ENCODE peak calls at places on chromosomes 13 and 19, in ten cellular contexts. D, B, F, V, X, O, R, G, C and T are unnamed samples.

GRCh38 chr19:8363803-8364771 is at the start of gene ANGPTL4:
- DNase-seq in X (peak), C (peak), G (peak), D (peak), F (no peak), V (peak), O (peak), R (peak), B (peak), T (peak)

GRCh38 chr13:89923731-89924130 is 1423.8 kb upstream of the MIR17HG start:
- DNase-seq in D (no peak), X (peak), G (no peak), O (no peak), R (no peak), V (peak), F (peak), C (no peak), B (no peak), T (peak)

GRCh38 chr19:38838208-38838985 is 6.8 kb upstream of the ECH1 start:
- DNase-seq in F (no peak), V (no peak), R (no peak), X (no peak), C (peak), D (no peak), G (no peak), B (no peak), O (no peak), T (peak)

GRCh38 chr19:10228925-10229324 is 2.2 kb downstream of the S1PR2 start:
- DNase-seq in B (peak), F (no peak), V (no peak), O (no peak), R (no peak), X (peak), D (peak), G (peak), C (no peak), T (peak)

GRCh38 chr13:67632590-67632989 is 402.5 kb upstream of the PCDH9 start:
- DNase-seq in V (no peak), R (no peak), X (peak), B (no peak), D (no peak), C (no peak), G (no peak), O (no peak), F (no peak), T (no peak)

GRCh38 chr19:30263719-30264440 is 108.3 kb upstream of the ZNF536 start:
- DNase-seq in X (no peak), B (no peak), G (no peak), C (no peak), V (no peak), F (no peak), R (no peak), O (no peak), D (no peak), T (no peak)

GRCh38 chr13:108326318-108326717 is 56.8 kb downstream of the TNFSF13B start:
- DNase-seq in V (no peak), D (no peak), O (no peak), B (no peak), G (no peak), F (no peak), X (peak), R (no peak), C (peak), T (no peak)

GRCh38 chr13:61045197-61045596 is 370.5 kb downstream of the PCDH20 start:
- DNase-seq in G (no peak), V (no peak), R (no peak), X (no peak), B (no peak), D (no peak), F (no peak), C (no peak), O (no peak), T (no peak)

GRCh38 chr19:7705387-7706187 is 3.7 kb upstream of the FCER2 start:
- DNase-seq in B (no peak), O (peak), G (no peak), X (no peak), F (no peak), D (no peak), V (no peak), C (peak), R (peak), T (no peak)

GRCh38 chr19:38134538-38135149 is 89.4 kb downstream of the DPF1 start:
- DNase-seq in V (peak), C (no peak), X (peak), B (peak), D (peak), O (no peak), R (no peak), F (no peak), G (no peak), T (peak)

GRCh38 chr19:11268783-11269267 is 6.5 kb upstream of the DOCK6 start:
- DNase-seq in C (peak), R (peak), F (no peak), B (no peak), V (peak), G (no peak), O (no peak), X (peak), D (no peak), T (peak)

GRCh38 chr13:111900390-111901180 is 166.4 kb upstream of the SOX1 start:
- DNase-seq in C (no peak), R (no peak), D (no peak), O (no peak), V (no peak), B (no peak), X (no peak), F (no peak), G (no peak), T (no peak)

GRCh38 chr13:109687559-109688448 is 98.6 kb downstream of the IRS2 start:
- DNase-seq in D (peak), X (no peak), F (no peak), B (no peak), V (no peak), C (no peak), G (no peak), R (no peak), O (no peak), T (no peak)

GRCh38 chr19:27774337-27774736 is 1438.6 kb downstream of the UQCRFS1 start:
- DNase-seq in O (no peak), G (peak), R (no peak), X (no peak), D (no peak), V (no peak), F (no peak), B (no peak), C (no peak), T (peak)

GRCh38 chr13:62799931-62800436 is 1384.3 kb upstream of the PCDH20 start:
- DNase-seq in B (no peak), X (no peak), R (no peak), C (no peak), G (no peak), V (no peak), F (no peak), O (no peak), D (no peak), T (no peak)

GRCh38 chr19:52270266-52270885 is 989 bp downstream of the ZNF766 start:
- DNase-seq in C (no peak), F (no peak), G (no peak), X (no peak), B (peak), R (no peak), O (no peak), V (no peak), D (peak), T (no peak)

GRCh38 chr19:46977548-46977947 is 42.1 kb upstream of the NPAS1 start:
- DNase-seq in X (no peak), R (no peak), G (no peak), F (no peak), O (no peak), D (no peak), C (peak), B (no peak), V (no peak), T (no peak)

GRCh38 chr13:76992548-76993001 is 694 bp downstream of the CLN5 start:
- DNase-seq in D (peak), C (no peak), O (peak), F (no peak), V (peak), X (peak), G (peak), R (no peak), B (peak), T (peak)

GRCh38 chr13:109145631-109146030 is 516.2 kb downstream of the MYO16 start:
- DNase-seq in C (no peak), B (peak), X (peak), O (no peak), V (peak), D (peak), R (no peak), G (peak), F (peak), T (peak)

GRCh38 chr19:42290523-42291436 is 11.2 kb upstream of the PRR19 start:
- DNase-seq in F (no peak), O (no peak), B (peak), R (no peak), D (peak), C (peak), X (no peak), G (peak), V (no peak), T (no peak)

GRCh38 chr19:11414544-11414943 is 4.6 kb downstream of the RGL3 start:
- DNase-seq in B (no peak), C (no peak), G (peak), D (no peak), O (no peak), F (no peak), R (no peak), X (no peak), V (no peak), T (no peak)

GRCh38 chr13:75749407-75749806 is 113.3 kb downstream of the LMO7 start:
- DNase-seq in G (no peak), B (no peak), X (peak), F (no peak), V (peak), C (no peak), R (no peak), O (no peak), D (peak), T (peak)

GRCh38 chr13:100881291-100881864 is 206.8 kb upstream of the TMTC4 start:
- DNase-seq in R (no peak), G (no peak), B (no peak), X (peak), C (no peak), F (no peak), O (no peak), V (no peak), D (no peak), T (no peak)

GRCh38 chr19:478236-478888 is 17.5 kb upstream of the SHC2 start:
- DNase-seq in X (no peak), G (no peak), D (no peak), R (no peak), B (no peak), O (no peak), F (no peak), C (no peak), V (no peak), T (no peak)

GRCh38 chr13:73894995-73895571 is 239.1 kb downstream of the KLF12 start:
- DNase-seq in G (no peak), R (no peak), B (no peak), C (no peak), D (no peak), V (peak), F (no peak), X (no peak), O (no peak), T (no peak)

GRCh38 chr19:43622956-43623355 is 3.5 kb upstream of the ZNF428 start:
- DNase-seq in G (no peak), B (no peak), X (no peak), C (no peak), V (no peak), O (no peak), R (no peak), F (no peak), D (no peak), T (no peak)

GRCh38 chr13:52345048-52345447 is 60.9 kb downstream of the THSD1 start:
- DNase-seq in D (no peak), F (no peak), G (no peak), V (peak), O (no peak), C (no peak), X (peak), R (no peak), B (no peak), T (no peak)

GRCh38 chr19:13670846-13671245 is 93.5 kb upstream of the MRI1 start:
- DNase-seq in B (no peak), R (no peak), G (no peak), X (no peak), V (no peak), D (no peak), O (peak), C (no peak), F (no peak), T (no peak)

GRCh38 chr19:18120127-18120526 is 22.5 kb downstream of the MAST3 start:
- DNase-seq in C (no peak), G (no peak), O (no peak), X (no peak), R (no peak), V (no peak), D (no peak), F (no peak), B (no peak), T (no peak)

GRCh38 chr19:11422163-11423068 is 3.3 kb upstream of the RGL3 start:
- DNase-seq in X (peak), F (no peak), V (no peak), G (peak), C (peak), D (peak), B (peak), R (peak), O (peak), T (no peak)

GRCh38 chr13:91817250-91817649 is 418.8 kb downstream of the GPC5 start:
- DNase-seq in G (peak), C (no peak), B (no peak), F (no peak), D (no peak), V (peak), X (peak), O (no peak), R (no peak), T (peak)

GRCh38 chr19:1470864-1471513 is 8.0 kb downstream of the C19orf25 start:
- DNase-seq in R (peak), F (no peak), V (no peak), O (no peak), D (peak), B (no peak), G (peak), C (no peak), X (no peak), T (peak)

GRCh38 chr19:49231804-49232203 is 74.2 kb downstream of the TRPM4 start:
- DNase-seq in F (no peak), D (no peak), C (no peak), O (no peak), B (no peak), X (no peak), R (no peak), G (no peak), V (no peak), T (no peak)
- H3K4me3 ChIP-seq in F (no peak), D (no peak), C (no peak), O (no peak), B (no peak), X (no peak), R (no peak), G (no peak), V (no peak), T (no peak)

GRCh38 chr19:40445006-40445312 is 824 bp upstream of the SERTAD3 start:
- DNase-seq in G (no peak), O (no peak), F (no peak), D (no peak), B (no peak), X (no peak), R (no peak), C (no peak), V (no peak), T (no peak)
- TF ChIP-seq CTCF in G (no peak), O (no peak), F (no peak), D (no peak), B (no peak), X (no peak), R (no peak), C (no peak), V (no peak), T (no peak)

GRCh38 chr13:57632276-57633140 is 964 bp downstream of the PCDH17 start:
- DNase-seq in F (no peak), D (peak), C (peak), O (no peak), R (peak), V (peak), X (peak), G (no peak), B (no peak), T (no peak)

GRCh38 chr13:57629821-57630235 is 1.7 kb upstream of the PCDH17 start:
- DNase-seq in O (peak), D (peak), F (peak), V (peak), R (peak), G (peak), B (no peak), C (peak), X (peak), T (peak)

GRCh38 chr13:57633141-57633949 is 1.8 kb downstream of the PCDH17 start:
- DNase-seq in D (peak), C (peak), B (no peak), O (no peak), R (peak), V (no peak), F (no peak), X (peak), G (no peak), T (no peak)

GRCh38 chr13:57630661-57631606 is 610 bp upstream of the PCDH17 start:
- DNase-seq in F (no peak), R (no peak), G (no peak), O (no peak), D (peak), V (peak), B (no peak), X (no peak), C (no peak), T (peak)

DNA sequence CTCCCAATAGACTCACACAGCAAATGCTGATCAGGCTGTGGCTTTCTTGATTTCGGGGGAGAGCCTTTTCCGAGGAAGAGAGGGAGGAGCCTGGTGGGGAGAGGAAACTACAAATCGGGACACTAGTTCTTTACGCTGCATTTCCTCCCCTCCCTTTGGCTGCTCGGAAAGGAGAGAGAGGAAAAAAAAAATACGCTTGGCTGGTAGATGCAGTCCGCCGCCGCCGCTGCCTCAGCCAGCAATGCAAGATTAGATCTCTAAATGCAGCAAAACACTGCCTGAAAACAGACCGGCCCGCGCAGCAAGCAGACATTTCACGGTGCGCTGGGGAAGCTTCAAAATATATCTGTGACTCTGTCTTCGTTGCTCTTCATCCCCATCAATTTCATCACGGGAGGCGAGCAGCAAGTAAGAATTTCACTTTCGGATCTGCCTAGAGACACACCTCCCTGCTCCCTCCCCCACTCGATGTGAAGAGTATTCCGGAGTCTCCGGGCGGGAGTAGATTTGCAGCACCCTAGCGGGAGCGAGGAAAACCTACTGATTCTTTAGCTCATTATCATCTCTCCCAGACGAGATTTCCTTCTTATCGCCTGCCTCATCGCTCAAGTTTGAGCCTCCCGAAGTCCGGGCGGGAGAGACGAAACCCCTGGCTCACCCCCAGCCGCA is at the start of gene PCDH17:
- DNase-seq in O (no peak), V (peak), C (peak), D (peak), G (no peak), B (no peak), X (peak), F (no peak), R (peak), T (no peak)
- H3K4me3 ChIP-seq in O (peak), V (peak), C (peak), D (peak), G (peak), B (peak), X (peak), F (peak), R (peak), T (peak)

DNA sequence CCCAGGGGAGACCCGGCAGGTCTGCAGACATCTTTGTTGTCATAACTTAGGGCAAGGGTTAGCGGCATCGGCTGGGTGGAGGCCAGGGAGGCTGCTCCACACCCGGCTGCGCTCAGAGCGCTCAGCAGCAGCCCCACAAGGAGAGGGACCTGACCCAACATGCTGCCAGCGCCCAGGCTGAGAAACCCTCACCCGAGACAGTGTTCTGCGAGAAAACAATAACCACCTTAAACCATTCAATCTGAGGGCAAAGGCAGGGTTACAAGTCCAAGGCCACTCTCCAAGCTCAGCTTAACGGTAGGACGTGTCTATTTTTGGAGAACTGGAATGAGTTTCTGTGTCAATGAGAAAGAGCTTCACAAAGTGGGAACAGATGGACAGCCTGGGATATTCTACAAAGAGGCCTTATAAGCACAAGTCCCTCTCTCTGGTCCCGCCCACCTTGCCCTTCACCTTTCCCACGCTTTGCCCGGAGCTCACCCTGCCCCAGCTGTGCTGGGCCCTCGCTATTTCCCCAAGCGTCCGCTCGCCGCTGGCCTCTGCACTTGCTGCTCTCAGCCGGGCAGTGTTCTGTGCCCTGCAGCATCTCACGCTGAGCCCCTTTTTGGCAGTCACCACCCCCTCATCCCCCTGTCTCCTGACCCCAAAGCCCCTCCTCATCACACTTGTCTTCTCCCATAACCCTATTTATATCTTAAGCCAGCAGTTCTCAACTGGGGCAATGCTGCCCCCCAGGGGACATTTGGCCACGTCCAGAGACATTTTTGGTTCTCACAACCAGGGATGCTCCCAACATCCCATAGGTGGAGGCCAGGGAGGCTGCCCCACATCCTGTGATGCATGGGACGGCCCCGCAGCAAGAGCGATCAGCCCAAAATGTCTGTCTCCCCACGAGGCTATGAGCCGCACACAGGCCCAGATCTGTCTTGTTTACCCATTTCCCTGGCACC is 17.6 kb downstream of the PPP1R12C start:
- DNase-seq in B (no peak), D (peak), V (no peak), F (no peak), O (no peak), G (peak), X (no peak), C (no peak), R (peak), T (peak)
- TF ChIP-seq CTCF in B (no peak), D (peak), V (peak), F (peak), O (no peak), G (peak), X (no peak), C (no peak), R (peak), T (peak)

DNA sequence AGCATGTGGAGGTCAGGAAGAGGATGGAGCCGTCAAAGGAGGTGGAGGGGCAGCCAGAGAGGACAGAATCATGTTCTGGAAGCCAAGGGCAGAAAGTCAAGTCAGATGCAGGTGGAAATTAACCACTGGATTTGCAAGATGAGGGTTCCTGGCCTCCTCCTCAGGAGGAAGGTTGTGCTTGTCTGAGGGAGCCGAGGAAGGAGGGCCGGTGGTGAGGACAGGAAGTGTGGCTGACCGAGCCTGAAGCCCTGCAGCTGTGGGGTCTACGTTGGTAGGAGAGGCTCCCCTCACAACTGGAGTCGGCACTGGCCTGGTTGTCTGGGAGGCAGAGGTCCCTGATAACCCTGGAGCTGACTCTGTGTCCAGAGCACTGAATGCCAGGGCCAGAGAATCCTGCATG is 15.4 kb upstream of the DHDH start:
- DNase-seq in R (no peak), X (no peak), C (no peak), O (no peak), G (no peak), V (no peak), B (no peak), F (no peak), D (no peak), T (no peak)
- H3K4me3 ChIP-seq in R (no peak), X (no peak), C (no peak), O (no peak), G (no peak), V (no peak), B (no peak), F (no peak), D (no peak), T (no peak)